ENCODE peak calls at places on chromosomes 2 and 18, in four cellular contexts. Y is SK-N-SH, M is A549, K is H1. O is an unnamed sample.
A peak's percentile ranks its signal among the peaks of the same experiment; 100 is the strongest.

GRCh38 chr2:9260411-9261037 is 53.9 kb downstream of the ASAP2 start:
- DNase-seq in Y (no peak), M (no peak), K (no peak), O (no peak)

GRCh38 chr2:24926602-24927252 is 6.7 kb upstream of the ADCY3 start:
- DNase-seq in Y (no peak), M (no peak), K (no peak), O (no peak)

GRCh38 chr2:226837787-226838603 is 2.1 kb downstream of the RHBDD1 start:
- DNase-seq in Y (peak; percentile 14), M (no peak), K (no peak), O (peak; percentile 56)

GRCh38 chr2:64453710-64454315 is at the start of gene LGALSL:
- DNase-seq in Y (peak; percentile 94), M (peak; percentile 76), K (no peak), O (peak; percentile 80)

GRCh38 chr2:231051116-231051515 is 5.6 kb upstream of the PSMD1 start:
- DNase-seq in Y (no peak), M (no peak), K (no peak), O (no peak)

GRCh38 chr2:242031481-242032019 is 162.0 kb downstream of the RTP5 start:
- DNase-seq in Y (no peak), M (no peak), K (no peak), O (no peak)

GRCh38 chr18:9404565-9405060 is 70.0 kb downstream of the TWSG1 start:
- DNase-seq in Y (no peak), M (no peak), K (no peak), O (peak; percentile 69)

GRCh38 chr2:1366546-1367134 is 46.6 kb upstream of the TPO start:
- DNase-seq in Y (peak; percentile 59), M (no peak), K (no peak), O (no peak)

GRCh38 chr2:233252227-233252626 is 754 bp downstream of the ATG16L1 start:
- DNase-seq in Y (no peak), M (no peak), K (no peak), O (no peak)

GRCh38 chr18:70931942-70932814 is 643.3 kb downstream of the SOCS6 start:
- DNase-seq in Y (peak; percentile 24), M (no peak), K (no peak), O (peak; percentile 3)

GRCh38 chr18:13688191-13689136 is 37.9 kb downstream of the FAM210A start:
- DNase-seq in Y (no peak), M (no peak), K (no peak), O (no peak)

GRCh38 chr18:35075132-35075531 is 33.9 kb downstream of the MAPRE2 start:
- DNase-seq in Y (no peak), M (no peak), K (no peak), O (no peak)

GRCh38 chr18:76388261-76388660 is 106.8 kb downstream of the ZNF516 start:
- DNase-seq in Y (no peak), M (no peak), K (no peak), O (no peak)

GRCh38 chr18:45412577-45412976 is 202.7 kb upstream of the SLC14A2 start:
- DNase-seq in Y (no peak), M (no peak), K (no peak), O (no peak)

GRCh38 chr2:185187421-185187820 is 551.2 kb upstream of the FSIP2 start:
- DNase-seq in Y (no peak), M (no peak), K (no peak), O (no peak)

GRCh38 chr2:23381498-23381897 is 3.5 kb upstream of the KLHL29 start:
- DNase-seq in Y (no peak), M (no peak), K (no peak), O (no peak)

GRCh38 chr2:158692372-158693103 is 102.6 kb upstream of the DAPL1 start:
- DNase-seq in Y (no peak), M (no peak), K (no peak), O (no peak)

DNA sequence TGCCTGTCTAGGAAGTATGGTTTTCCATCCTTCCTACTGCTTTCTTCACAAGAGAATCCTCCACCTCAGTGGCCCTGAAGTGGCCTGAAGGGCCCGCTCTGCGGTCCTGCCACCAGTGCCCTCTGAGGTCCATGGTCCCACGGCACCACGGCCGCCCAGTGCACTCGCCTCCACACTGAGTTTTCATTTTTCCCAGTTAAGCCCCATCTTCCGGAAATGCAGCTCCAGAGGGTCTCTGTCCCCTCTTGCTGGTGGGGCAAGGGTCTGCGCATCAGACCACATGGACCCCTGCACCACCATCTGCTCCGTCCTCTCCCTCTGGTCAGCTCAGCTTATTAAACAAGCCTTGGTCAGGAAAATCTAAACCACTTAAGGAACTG is 4.0 kb downstream of the DUSP28 start:
- DNase-seq in Y (no peak), M (no peak), K (no peak), O (no peak)
- TF ChIP-seq CHD2 in Y (no peak), M (no peak), K (no peak), O (no peak)

GRCh38 chr2:39733070-39733674 is 45.9 kb downstream of the THUMPD2 start:
- DNase-seq in Y (no peak), M (no peak), K (no peak), O (no peak)

GRCh38 chr2:39737661-39738060 is 41.4 kb downstream of the THUMPD2 start:
- DNase-seq in Y (no peak), M (no peak), K (peak; percentile 29), O (no peak)

GRCh38 chr2:39734451-39734850 is 44.6 kb downstream of the THUMPD2 start:
- DNase-seq in Y (no peak), M (no peak), K (no peak), O (no peak)

GRCh38 chr2:39736593-39736992 is 42.5 kb downstream of the THUMPD2 start:
- DNase-seq in Y (no peak), M (no peak), K (no peak), O (no peak)

DNA sequence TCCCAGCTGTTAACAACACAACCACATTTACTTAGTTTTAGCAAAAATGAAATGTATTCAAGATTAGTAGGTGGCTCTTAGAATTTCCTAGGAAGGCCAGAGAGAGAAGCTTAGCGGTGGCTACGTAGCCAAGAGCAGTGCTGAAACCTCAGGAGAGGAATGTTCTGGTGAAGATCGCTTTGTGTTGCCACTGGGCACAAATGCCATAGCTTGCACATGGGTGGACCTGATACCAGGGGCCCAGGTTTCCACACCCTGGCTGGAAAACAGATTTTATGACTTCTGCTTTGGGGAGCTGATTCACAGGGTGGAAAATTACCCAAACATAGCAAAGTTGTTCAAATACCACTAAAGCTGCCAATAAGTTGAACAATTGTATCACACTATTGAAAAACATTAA is 43.4 kb downstream of the THUMPD2 start:
- DNase-seq in Y (no peak), M (no peak), K (no peak), O (no peak)
- TF ChIP-seq CHD2 in Y (no peak), M (no peak), K (no peak), O (no peak)

GRCh38 chr2:201360256-201360655 is 3.1 kb upstream of the FLACC1 start:
- DNase-seq in Y (no peak), M (no peak), K (no peak), O (no peak)

GRCh38 chr2:201358684-201359083 is 1.5 kb upstream of the FLACC1 start:
- DNase-seq in Y (no peak), M (peak; percentile 15), K (no peak), O (no peak)

GRCh38 chr2:201361078-201361477 is 3.9 kb upstream of the FLACC1 start:
- DNase-seq in Y (no peak), M (no peak), K (no peak), O (no peak)

GRCh38 chr2:201363857-201364560 is 6.9 kb upstream of the FLACC1 start:
- DNase-seq in Y (peak; percentile 28), M (peak; percentile 8), K (no peak), O (peak; percentile 12)

GRCh38 chr2:201362396-201362795 is 5.3 kb upstream of the FLACC1 start:
- DNase-seq in Y (no peak), M (no peak), K (no peak), O (no peak)
- TF ChIP-seq CHD2 in Y (no peak), M (no peak), K (no peak), O (no peak)

GRCh38 chr2:41909584-41909983 is 138.2 kb upstream of the PKDCC start:
- DNase-seq in Y (no peak), M (no peak), K (no peak), O (no peak)
- TF ChIP-seq CHD2 in Y (no peak), M (no peak), K (no peak), O (no peak)

DNA sequence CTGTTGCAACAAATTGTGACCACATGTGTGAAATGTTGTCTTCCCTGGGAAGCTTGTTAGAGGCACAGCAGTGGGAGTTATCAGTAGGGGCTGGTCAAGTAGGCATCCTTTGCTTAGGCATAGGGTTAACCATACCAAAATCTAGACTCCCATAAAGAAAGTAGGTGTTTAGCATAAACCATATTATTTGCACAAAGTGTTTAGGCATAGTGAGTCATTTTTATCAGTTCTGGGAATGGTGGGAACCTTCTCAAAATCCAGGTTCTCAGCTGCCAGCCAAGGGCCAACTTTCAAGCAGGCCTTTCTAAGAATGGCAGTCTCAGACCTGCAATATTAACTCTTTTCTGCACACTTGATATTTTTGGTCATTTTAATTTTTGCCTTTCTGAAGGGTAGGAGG is 88.5 kb downstream of the RAB3GAP1 start:
- DNase-seq in Y (no peak), M (no peak), K (no peak), O (no peak)
- TF ChIP-seq CHD2 in Y (no peak), M (no peak), K (no peak), O (no peak)

GRCh38 chr2:56565143-56565542 is 381.4 kb downstream of the CCDC85A start:
- DNase-seq in Y (no peak), M (no peak), K (no peak), O (no peak)
- TF ChIP-seq CHD2 in Y (no peak), M (no peak), K (no peak), O (no peak)

GRCh38 chr2:47531378-47532042 is 128.6 kb downstream of the MSH2 start:
- DNase-seq in Y (no peak), M (no peak), K (no peak), O (no peak)

GRCh38 chr2:47536696-47537095 is 133.7 kb downstream of the MSH2 start:
- DNase-seq in Y (no peak), M (no peak), K (no peak), O (no peak)

GRCh38 chr2:47535991-47536390 is 133.0 kb downstream of the MSH2 start:
- DNase-seq in Y (no peak), M (no peak), K (no peak), O (no peak)

GRCh38 chr2:47535073-47535472 is 132.1 kb downstream of the MSH2 start:
- DNase-seq in Y (no peak), M (no peak), K (no peak), O (no peak)

DNA sequence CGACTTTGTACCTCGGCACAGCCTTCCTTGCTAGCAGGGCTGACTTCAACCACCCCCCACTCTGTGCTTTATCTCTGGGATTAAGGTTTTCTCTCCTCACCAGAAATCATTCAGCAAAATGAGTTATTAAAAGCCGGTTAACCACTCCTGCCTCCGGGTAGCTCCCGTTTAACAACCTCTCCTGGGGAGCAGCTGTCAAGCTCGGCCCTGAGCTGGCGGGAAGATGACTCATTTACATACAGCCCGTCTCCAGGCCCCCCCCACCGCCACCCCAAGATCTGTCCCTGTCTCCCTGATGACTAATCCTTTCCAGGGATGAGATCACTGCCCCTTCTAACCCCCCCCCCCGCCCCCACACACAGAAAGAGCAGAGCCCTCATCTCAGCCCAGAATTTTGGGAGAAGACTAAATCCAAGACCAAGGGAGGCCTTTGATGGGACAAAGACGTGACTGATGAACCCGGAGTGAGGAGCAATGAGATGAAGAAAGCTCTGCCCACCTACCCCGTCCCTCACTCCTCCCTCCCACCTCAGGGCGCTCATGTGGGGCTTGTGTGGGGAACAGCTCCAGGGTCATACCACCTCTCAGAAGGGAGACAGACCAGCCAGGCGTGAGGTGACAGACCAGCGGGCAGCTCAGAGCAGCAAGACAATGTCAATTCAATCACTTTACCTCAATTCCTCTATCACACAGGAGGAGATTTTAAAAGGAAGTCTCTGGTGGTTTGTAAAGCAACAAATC is 131.4 kb downstream of the MSH2 start:
- DNase-seq in Y (peak; percentile 44), M (no peak), K (no peak), O (peak; percentile 78)
- TF ChIP-seq CHD2 in Y (no peak), M (no peak), K (no peak), O (no peak)

GRCh38 chr2:123513351-123513750 is 511.7 kb upstream of the CNTNAP5 start:
- DNase-seq in Y (no peak), M (no peak), K (no peak), O (no peak)
- TF ChIP-seq CHD2 in Y (no peak), M (no peak), K (no peak), O (no peak)